ENCODE peak calls at places on chromosomes 5 and 9, in four cellular contexts. J is AG08396; B is activated T-helper 1 cell treated with anti-CD3 and anti-CD28 coated beads, Interleukin-12 subunit alpha, Interleukin-12 subunit beta, Interleukin-2, Interleukin-4 antibody, amounts not matched to agents 30 ng/mL and 10 ng/mL and 1 ng/mL, durations not matched to agents 14 hours and 24 hours and 36 hours; L is HT1080. V is an unnamed sample.

GRCh38 chr5:121698690-121699089 is 153.0 kb upstream of the FTMT start:
- DNase-seq in J (no peak), B (no peak), L (no peak), V (no peak)

GRCh38 chr5:179495906-179496455 is 54.4 kb upstream of the RUFY1 start:
- DNase-seq in J (no peak), B (no peak), L (no peak), V (no peak)

GRCh38 chr9:112334319-112334828 is 955 bp upstream of the PTBP3 start:
- DNase-seq in J (peak; percentile 29), B (peak; percentile 16), L (peak; percentile 44), V (no peak)

GRCh38 chr5:92917044-92917443 is 664.0 kb downstream of the NR2F1-AS1 start:
- DNase-seq in J (no peak), B (no peak), L (no peak), V (no peak)

GRCh38 chr9:36092509-36093215 is 43.9 kb upstream of the GLIPR2 start:
- DNase-seq in J (no peak), B (peak; percentile 49), L (no peak), V (no peak)

GRCh38 chr9:125965421-125965820 is 218.2 kb downstream of the PBX3 start:
- DNase-seq in J (no peak), B (no peak), L (no peak), V (no peak)

GRCh38 chr9:114286146-114286679 is 36.7 kb upstream of the ORM1 start:
- DNase-seq in J (no peak), B (no peak), L (no peak), V (no peak)

GRCh38 chr5:109739741-109740140 is 50.0 kb downstream of the MAN2A1 start:
- DNase-seq in J (no peak), B (no peak), L (peak; percentile 66), V (no peak)

GRCh38 chr5:55551904-55552303 is 17.1 kb upstream of the PLPP1 start:
- DNase-seq in J (no peak), B (no peak), L (no peak), V (no peak)

GRCh38 chr9:100492952-100493351 is 20.0 kb downstream of the TMEFF1 start:
- DNase-seq in J (peak; percentile 40), B (no peak), L (peak; percentile 73), V (no peak)

GRCh38 chr5:36392818-36393217 is 91.1 kb upstream of the RANBP3L start:
- DNase-seq in J (no peak), B (no peak), L (peak; percentile 23), V (no peak)

GRCh38 chr9:109117856-109118801 is 1.6 kb downstream of the TMEM245 start:
- DNase-seq in J (peak; percentile 60), B (peak; percentile 22), L (peak; percentile 81), V (peak; percentile 78)

GRCh38 chr5:526456-527088 is 2.3 kb upstream of the SLC9A3 start:
- DNase-seq in J (no peak), B (no peak), L (no peak), V (no peak)

GRCh38 chr5:132410451-132411381 is 41.2 kb downstream of the SLC22A5 start:
- DNase-seq in J (peak; percentile 85), B (peak; percentile 90), L (peak; percentile 69), V (no peak)

GRCh38 chr5:61631438-61631941 is 299.4 kb downstream of the ZSWIM6 start:
- DNase-seq in J (peak; percentile 34), B (no peak), L (no peak), V (no peak)

GRCh38 chr5:173812811-173813550 is 75.2 kb upstream of the CPEB4 start:
- DNase-seq in J (no peak), B (no peak), L (no peak), V (no peak)

GRCh38 chr5:74575741-74576538 is 64.6 kb downstream of the ENC1 start:
- DNase-seq in J (peak; percentile 39), B (no peak), L (peak; percentile 89), V (peak; percentile 66)

GRCh38 chr9:129669141-129669718 is 3.8 kb downstream of the PRRX2 start:
- DNase-seq in J (peak; percentile 93), B (no peak), L (peak; percentile 39), V (no peak)

GRCh38 chr9:972512-973294 is 3.8 kb upstream of the DMRT3 start:
- DNase-seq in J (no peak), B (no peak), L (no peak), V (no peak)

GRCh38 chr9:85909390-85909789 is 31.6 kb upstream of the NAA35 start:
- DNase-seq in J (no peak), B (no peak), L (no peak), V (no peak)

GRCh38 chr9:81083062-81083461 is 606.3 kb downstream of the TLE1 start:
- DNase-seq in J (peak; percentile 3), B (no peak), L (no peak), V (no peak)

GRCh38 chr5:171261904-171262303 is 47.1 kb upstream of the TLX3 start:
- DNase-seq in J (no peak), B (no peak), L (no peak), V (no peak)

GRCh38 chr5:95940758-95941682 is 20.6 kb downstream of the ELL2 start:
- DNase-seq in J (no peak), B (no peak), L (no peak), V (no peak)

GRCh38 chr5:131262953-131263541 is 806 bp upstream of the CDC42SE2 start:
- DNase-seq in J (no peak), B (no peak), L (peak; percentile 30), V (no peak)

GRCh38 chr5:77208507-77209163 is 1.8 kb upstream of the PDE8B start:
- DNase-seq in J (no peak), B (no peak), L (no peak), V (no peak)

GRCh38 chr5:174935854-174936474 is 211.6 kb downstream of the MSX2 start:
- DNase-seq in J (peak; percentile 74), B (no peak), L (peak; percentile 40), V (no peak)

GRCh38 chr9:22469928-22470544 is 23.4 kb downstream of the DMRTA1 start:
- DNase-seq in J (peak; percentile 27), B (no peak), L (peak; percentile 59), V (no peak)

GRCh38 chr5:31887556-31887955 is 248.6 kb downstream of the PDZD2 start:
- DNase-seq in J (no peak), B (no peak), L (no peak), V (no peak)

GRCh38 chr5:80958611-80959010 is 1.6 kb upstream of the RASGRF2 start:
- DNase-seq in J (no peak), B (no peak), L (no peak), V (no peak)

GRCh38 chr5:159101689-159102088 is 2.0 kb upstream of the EBF1 start:
- DNase-seq in J (no peak), B (no peak), L (no peak), V (no peak)

GRCh38 chr9:17004500-17004899 is 130.3 kb upstream of the CNTLN start:
- DNase-seq in J (peak; percentile 19), B (no peak), L (no peak), V (no peak)

GRCh38 chr5:36606437-36607113 is at the start of gene SLC1A3:
- DNase-seq in J (peak; percentile 45), B (no peak), L (peak; percentile 83), V (peak; percentile 34)

V was measured in epithelial cell of prostate.